ENCODE peak calls at places on chromosomes 1 and 21, in seven cellular contexts. X is body of pancreas, R is breast epithelium, Q is A673, V is right lobe of liver, K is left ventricle myocardium inferior, H is ascending aorta. T is an unnamed sample. For H3K4me1, the result is how much of the 10 kb centered on the place peaks cover.

GRCh38 chr1:239293350-239294111 is 92.8 kb upstream of the CHRM3 start:
- DNase-seq in K (no peak), X (no peak), H (no peak), Q (no peak), R (no peak), V (no peak), T (no peak)

GRCh38 chr1:92858564-92859399 is 26.9 kb downstream of the RPL5 start:
- DNase-seq in K (no peak), R (no peak), H (no peak), V (no peak), Q (peak), X (peak), T (peak)

GRCh38 chr1:197965132-197965707 is 48.0 kb downstream of the LHX9 start:
- DNase-seq in H (no peak), R (no peak), X (no peak), K (no peak), V (no peak), Q (no peak), T (no peak)

GRCh38 chr1:229940689-229941088 is 126.3 kb upstream of the GALNT2 start:
- DNase-seq in X (no peak), V (no peak), K (no peak), H (no peak), Q (peak), R (no peak), T (no peak)

GRCh38 chr1:76901158-76901767 is 34.0 kb downstream of the ST6GALNAC5 start:
- DNase-seq in Q (peak), H (no peak), V (no peak), X (peak), K (no peak), R (no peak), T (no peak)

GRCh38 chr1:236608930-236609726 is 4.8 kb upstream of the HEATR1 start:
- DNase-seq in Q (peak), X (peak), V (peak), R (no peak), K (peak), H (no peak), T (no peak)

GRCh38 chr1:227899141-227899819 is 48.5 kb downstream of the WNT9A start:
- DNase-seq in R (peak), X (peak), K (peak), H (no peak), V (peak), Q (no peak), T (no peak)

GRCh38 chr1:24118410-24119242 is 6.7 kb upstream of the MYOM3 start:
- DNase-seq in V (no peak), K (no peak), R (no peak), Q (no peak), H (no peak), X (peak), T (no peak)

GRCh38 chr1:34266127-34266951 is 89.6 kb downstream of the C1orf94 start:
- DNase-seq in H (no peak), Q (peak), X (no peak), R (no peak), K (no peak), V (no peak), T (no peak)

GRCh38 chr1:239909894-239910293 is 181.8 kb upstream of the FMN2 start:
- DNase-seq in X (peak), R (no peak), V (peak), H (no peak), Q (no peak), K (no peak), T (no peak)

GRCh38 chr1:152582647-152583046 is 2.3 kb upstream of the LCE3D start:
- DNase-seq in H (no peak), Q (no peak), X (no peak), R (no peak), V (no peak), K (no peak), T (no peak)

GRCh38 chr1:145906954-145907755 is 2.7 kb downstream of the ITGA10 start:
- DNase-seq in V (no peak), X (no peak), H (no peak), Q (no peak), R (no peak), K (no peak), T (no peak)

GRCh38 chr1:165224504-165224903 is 132.0 kb downstream of the LMX1A start:
- DNase-seq in V (no peak), K (no peak), H (no peak), R (no peak), X (no peak), Q (no peak), T (no peak)

GRCh38 chr1:21152423-21153100 is 24.1 kb downstream of the EIF4G3 start:
- DNase-seq in V (no peak), Q (no peak), H (no peak), X (no peak), R (no peak), K (peak), T (no peak)

GRCh38 chr1:7616076-7616833 is 154.8 kb upstream of the VAMP3 start:
- DNase-seq in Q (peak), X (peak), H (no peak), R (no peak), V (no peak), K (peak), T (no peak)

GRCh38 chr1:87120779-87121178 is 206.3 kb downstream of the HS2ST1 start:
- DNase-seq in Q (peak), H (no peak), K (no peak), R (no peak), V (no peak), X (no peak), T (no peak)

GRCh38 chr1:164830628-164831027 is 271.6 kb downstream of the PBX1 start:
- DNase-seq in R (no peak), Q (no peak), X (no peak), H (no peak), K (no peak), V (no peak), T (no peak)

GRCh38 chr1:42847111-42847580 is 733 bp downstream of the ZNF691 start:
- DNase-seq in Q (no peak), R (no peak), V (no peak), X (no peak), H (no peak), K (no peak), T (no peak)

GRCh38 chr1:63033211-63033610 is 249.3 kb downstream of the ATG4C start:
- DNase-seq in X (no peak), H (no peak), K (no peak), V (no peak), R (no peak), Q (no peak), T (no peak)

GRCh38 chr21:25214676-25215075 is 392.6 kb downstream of the MRPL39 start:
- DNase-seq in Q (no peak), K (no peak), R (no peak), H (no peak), V (no peak), X (no peak), T (no peak)

GRCh38 chr1:219812491-219813221 is 115.7 kb downstream of the SLC30A10 start:
- DNase-seq in H (no peak), X (peak), V (no peak), Q (peak), K (no peak), R (no peak), T (no peak)

GRCh38 chr21:45898781-45899180 is 82.8 kb upstream of the COL6A1 start:
- DNase-seq in K (no peak), R (no peak), X (no peak), V (peak), Q (no peak), H (no peak), T (no peak)

GRCh38 chr1:63731117-63732043 is 42.4 kb upstream of the ROR1 start:
- DNase-seq in Q (peak), X (no peak), R (no peak), K (no peak), V (no peak), H (no peak), T (no peak)

GRCh38 chr1:200429221-200429751 is 19.4 kb upstream of the ZNF281 start:
- DNase-seq in Q (no peak), R (no peak), K (no peak), H (no peak), X (no peak), V (no peak), T (no peak)

GRCh38 chr1:37051386-37051785 is 17.1 kb upstream of the GRIK3 start:
- DNase-seq in R (no peak), H (no peak), K (no peak), V (no peak), Q (no peak), X (no peak), T (no peak)

GRCh38 chr1:85148524-85149250 is 52.1 kb downstream of the SYDE2 start:
- DNase-seq in V (no peak), R (no peak), K (no peak), Q (peak), X (no peak), H (no peak), T (no peak)

GRCh38 chr1:7315946-7316345 is 455.1 kb upstream of the VAMP3 start:
- DNase-seq in H (no peak), R (no peak), Q (no peak), K (no peak), V (no peak), X (no peak), T (no peak)

GRCh38 chr1:165481820-165482532 is 37.0 kb upstream of the RXRG start:
- DNase-seq in Q (peak), X (no peak), K (peak), R (no peak), V (no peak), H (no peak), T (no peak)

GRCh38 chr1:185068362-185068761 is 23.0 kb downstream of the RNF2 start:
- DNase-seq in Q (no peak), R (peak), K (no peak), X (peak), H (no peak), V (no peak), T (no peak)

GRCh38 chr1:88791192-88791591 is 100.2 kb downstream of the GTF2B start:
- DNase-seq in X (no peak), K (no peak), R (no peak), H (no peak), V (no peak), Q (no peak), T (no peak)

GRCh38 chr1:157136133-157136532 is 2.1 kb downstream of the ETV3 start:
- DNase-seq in H (no peak), X (no peak), Q (no peak), V (no peak), R (no peak), K (no peak), T (no peak)

GRCh38 chr1:159239551-159240220 is 35.0 kb downstream of the ACKR1 start:
- DNase-seq in H (no peak), R (no peak), K (no peak), Q (no peak), V (no peak), X (no peak), T (no peak)

GRCh38 chr1:204278254-204278653 is 64.5 kb upstream of the GOLT1A start:
- DNase-seq in Q (no peak), V (no peak), X (no peak), K (no peak), H (no peak), R (no peak), T (no peak)

GRCh38 chr1:108561731-108562326 is 1.9 kb downstream of the EEIG2 start:
- DNase-seq in V (peak), R (no peak), Q (peak), H (no peak), K (peak), X (peak), T (peak)

GRCh38 chr1:203371288-203371687 is 20.4 kb upstream of the FMOD start:
- DNase-seq in X (no peak), R (no peak), Q (no peak), V (no peak), H (no peak), K (no peak), T (no peak)

GRCh38 chr1:218259800-218260199 is 25.3 kb upstream of the RRP15 start:
- DNase-seq in V (no peak), X (peak), Q (peak), R (no peak), K (no peak), H (no peak), T (no peak)

GRCh38 chr1:180952657-180953013 is 39.9 kb downstream of the KIAA1614 start:
- DNase-seq in V (no peak), R (no peak), H (no peak), X (no peak), Q (no peak), K (no peak), T (no peak)

GRCh38 chr1:204685236-204686006 is at the start of gene LRRN2:
- DNase-seq in Q (no peak), V (peak), H (no peak), R (no peak), K (peak), X (peak), T (no peak)

GRCh38 chr1:74549351-74549750 is 36.9 kb upstream of the LRRC53 start:
- DNase-seq in R (no peak), V (no peak), H (no peak), Q (no peak), X (no peak), K (no peak), T (no peak)
- H3K4me3 ChIP-seq in R (no peak), V (no peak), H (no peak), Q (no peak), X (no peak), K (no peak), T (no peak)

GRCh38 chr1:212039622-212040021 is 4.1 kb downstream of the DTL start:
- DNase-seq in X (no peak), Q (no peak), V (no peak), H (no peak), K (no peak), R (no peak), T (no peak)
- H3K4me1 ChIP-seq in X (under half), Q (under half), V (under half), H (under half), K (under half), R (under half), T (under half)

DNA sequence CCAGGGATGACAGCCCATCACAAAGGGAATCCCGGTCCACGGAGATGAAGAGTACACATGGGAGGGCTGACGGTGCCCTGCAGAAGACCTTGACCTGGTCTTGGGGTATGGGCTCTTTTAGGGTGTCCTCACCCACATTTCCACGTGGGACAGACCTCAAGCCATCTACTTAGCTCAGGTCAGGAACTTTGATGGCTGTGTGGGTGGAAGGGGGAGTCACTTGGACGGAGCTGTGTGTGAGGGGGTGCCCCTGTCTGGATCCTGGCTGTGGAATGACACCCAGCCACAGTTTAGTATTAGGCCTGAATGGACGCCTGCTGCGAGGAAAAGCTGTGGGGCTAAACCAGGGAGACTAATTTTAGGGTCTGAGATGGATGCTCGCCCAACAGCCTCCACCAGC is 10.9 kb upstream of the MIXL1 start:
- DNase-seq in H (no peak), K (no peak), Q (no peak), R (no peak), X (no peak), V (no peak), T (no peak)
- H3K27ac ChIP-seq in H (no peak), K (no peak), Q (no peak), R (no peak), X (no peak), V (no peak), T (no peak)

GRCh38 chr1:2290171-2290578 is 62.1 kb downstream of the SKI start:
- DNase-seq in V (no peak), R (no peak), X (no peak), H (no peak), K (no peak), Q (no peak), T (no peak)
- H3K4me3 ChIP-seq in V (no peak), R (peak), X (no peak), H (peak), K (peak), Q (peak), T (peak)

DNA sequence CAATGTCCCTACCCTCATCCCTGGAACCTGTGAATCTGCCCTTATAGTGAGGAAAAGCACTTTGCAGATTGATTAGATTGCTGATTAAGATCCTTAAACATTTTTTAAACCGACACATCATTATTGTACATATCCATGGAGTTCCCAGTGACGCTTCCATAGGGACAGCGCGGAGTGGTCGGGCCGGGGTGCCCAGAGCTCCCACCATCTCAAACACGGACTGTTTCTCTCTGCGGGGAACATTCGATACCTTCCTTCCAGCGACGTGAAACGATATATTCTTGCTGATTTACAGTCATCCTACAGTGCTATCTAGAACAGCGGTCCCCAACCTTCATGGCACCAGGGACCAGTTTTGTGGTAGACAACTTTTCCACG is 4.0 kb downstream of the KRTAP10-12 start:
- DNase-seq in Q (no peak), V (no peak), H (no peak), K (no peak), X (no peak), R (no peak), T (no peak)
- H3K4me1 ChIP-seq in Q (under half), V (under half), H (under half), K (under half), X (under half), R (under half), T (under half)

T was measured in effector memory CD4-positive, alpha-beta T cell.